ENCODE peak calls at places on chromosomes 5 and 9, in six cellular contexts. One of them, this sample, is unnamed.

GRCh38 chr5:15643731-15644130 is 143.8 kb downstream of the FBXL7 start:
- DNase-seq in caudate nucleus: no peak
- DNase-seq in GM20000: no peak
- DNase-seq in kidney glomerular epithelial cell: no peak
- DNase-seq in neuronal stem cell: no peak
- DNase-seq in left cardiac atrium: no peak
- DNase-seq in this sample: no peak

GRCh38 chr9:128523199-128523925 is 18.8 kb downstream of the GLE1 start:
- DNase-seq in caudate nucleus: peak
- DNase-seq in GM20000: no peak
- DNase-seq in kidney glomerular epithelial cell: peak
- DNase-seq in neuronal stem cell: no peak
- DNase-seq in left cardiac atrium: no peak
- DNase-seq in this sample: no peak

GRCh38 chr9:12798066-12798770 is 23.4 kb downstream of the LURAP1L start:
- DNase-seq in caudate nucleus: peak
- DNase-seq in GM20000: no peak
- DNase-seq in kidney glomerular epithelial cell: peak
- DNase-seq in neuronal stem cell: no peak
- DNase-seq in left cardiac atrium: no peak
- DNase-seq in this sample: no peak

GRCh38 chr9:135416771-135417290 is 62.8 kb upstream of the PPP1R26 start:
- DNase-seq in caudate nucleus: no peak
- DNase-seq in GM20000: no peak
- DNase-seq in kidney glomerular epithelial cell: no peak
- DNase-seq in neuronal stem cell: no peak
- DNase-seq in left cardiac atrium: no peak
- DNase-seq in this sample: no peak

GRCh38 chr9:137012694-137013570 is 15.1 kb downstream of the ABCA2 start:
- DNase-seq in caudate nucleus: no peak
- DNase-seq in GM20000: no peak
- DNase-seq in kidney glomerular epithelial cell: no peak
- DNase-seq in neuronal stem cell: no peak
- DNase-seq in left cardiac atrium: no peak
- DNase-seq in this sample: no peak

GRCh38 chr5:144318460-144318859 is 147.8 kb downstream of the KCTD16 start:
- DNase-seq in caudate nucleus: no peak
- DNase-seq in GM20000: no peak
- DNase-seq in kidney glomerular epithelial cell: no peak
- DNase-seq in neuronal stem cell: no peak
- DNase-seq in left cardiac atrium: no peak
- DNase-seq in this sample: no peak

GRCh38 chr9:134689320-134690181 is 47.9 kb downstream of the COL5A1 start:
- DNase-seq in caudate nucleus: peak
- DNase-seq in GM20000: peak
- DNase-seq in kidney glomerular epithelial cell: peak
- DNase-seq in neuronal stem cell: peak
- DNase-seq in left cardiac atrium: peak
- DNase-seq in this sample: no peak

GRCh38 chr9:12640021-12640587 is 53.1 kb upstream of the TYRP1 start:
- DNase-seq in caudate nucleus: no peak
- DNase-seq in GM20000: peak
- DNase-seq in kidney glomerular epithelial cell: peak
- DNase-seq in neuronal stem cell: peak
- DNase-seq in left cardiac atrium: no peak
- DNase-seq in this sample: no peak

GRCh38 chr5:131671994-131672655 is 37.1 kb upstream of the RAPGEF6 start:
- DNase-seq in caudate nucleus: no peak
- DNase-seq in GM20000: no peak
- DNase-seq in kidney glomerular epithelial cell: peak
- DNase-seq in neuronal stem cell: peak
- DNase-seq in left cardiac atrium: no peak
- DNase-seq in this sample: no peak

GRCh38 chr5:55558484-55558883 is 23.7 kb upstream of the PLPP1 start:
- DNase-seq in caudate nucleus: no peak
- DNase-seq in GM20000: no peak
- DNase-seq in kidney glomerular epithelial cell: no peak
- DNase-seq in neuronal stem cell: no peak
- DNase-seq in left cardiac atrium: no peak
- DNase-seq in this sample: no peak

GRCh38 chr9:36762958-36763357 is 190.3 kb downstream of the MELK start:
- DNase-seq in caudate nucleus: no peak
- DNase-seq in GM20000: no peak
- DNase-seq in kidney glomerular epithelial cell: no peak
- DNase-seq in neuronal stem cell: no peak
- DNase-seq in left cardiac atrium: no peak
- DNase-seq in this sample: no peak

GRCh38 chr5:110536120-110537115 is 190.1 kb downstream of the TMEM232 start:
- DNase-seq in caudate nucleus: no peak
- DNase-seq in GM20000: no peak
- DNase-seq in kidney glomerular epithelial cell: no peak
- DNase-seq in neuronal stem cell: no peak
- DNase-seq in left cardiac atrium: peak
- DNase-seq in this sample: no peak

GRCh38 chr9:117704024-117704575 is at the start of gene TLR4:
- DNase-seq in caudate nucleus: peak
- DNase-seq in GM20000: peak
- DNase-seq in kidney glomerular epithelial cell: peak
- DNase-seq in neuronal stem cell: peak
- DNase-seq in left cardiac atrium: peak
- DNase-seq in this sample: no peak

GRCh38 chr9:115891929-115892328 is 261.7 kb upstream of the PAPPA start:
- DNase-seq in caudate nucleus: no peak
- DNase-seq in GM20000: no peak
- DNase-seq in kidney glomerular epithelial cell: no peak
- DNase-seq in neuronal stem cell: no peak
- DNase-seq in left cardiac atrium: no peak
- DNase-seq in this sample: no peak

GRCh38 chr5:151002250-151002649 is 18.1 kb upstream of the GPX3 start:
- DNase-seq in caudate nucleus: no peak
- DNase-seq in GM20000: no peak
- DNase-seq in kidney glomerular epithelial cell: no peak
- DNase-seq in neuronal stem cell: no peak
- DNase-seq in left cardiac atrium: no peak
- DNase-seq in this sample: no peak

GRCh38 chr5:77568082-77568481 is 70.4 kb downstream of the OTP start:
- DNase-seq in caudate nucleus: no peak
- DNase-seq in GM20000: no peak
- DNase-seq in kidney glomerular epithelial cell: no peak
- DNase-seq in neuronal stem cell: no peak
- DNase-seq in left cardiac atrium: no peak
- DNase-seq in this sample: no peak

GRCh38 chr5:53582225-53582624 is 21.8 kb downstream of the NDUFS4 start:
- DNase-seq in caudate nucleus: no peak
- DNase-seq in GM20000: no peak
- DNase-seq in kidney glomerular epithelial cell: no peak
- DNase-seq in neuronal stem cell: no peak
- DNase-seq in left cardiac atrium: no peak
- DNase-seq in this sample: no peak

GRCh38 chr9:80885894-80886293 is 803.5 kb downstream of the TLE1 start:
- DNase-seq in caudate nucleus: no peak
- DNase-seq in GM20000: no peak
- DNase-seq in kidney glomerular epithelial cell: no peak
- DNase-seq in neuronal stem cell: no peak
- DNase-seq in left cardiac atrium: no peak
- DNase-seq in this sample: no peak

GRCh38 chr5:60223342-60223741 is 329.8 kb upstream of the PDE4D start:
- DNase-seq in caudate nucleus: no peak
- DNase-seq in GM20000: no peak
- DNase-seq in kidney glomerular epithelial cell: peak
- DNase-seq in neuronal stem cell: no peak
- DNase-seq in left cardiac atrium: no peak
- DNase-seq in this sample: no peak

GRCh38 chr9:105399117-105399516 is 48.7 kb upstream of the FSD1L start:
- DNase-seq in caudate nucleus: no peak
- DNase-seq in GM20000: no peak
- DNase-seq in kidney glomerular epithelial cell: no peak
- DNase-seq in neuronal stem cell: no peak
- DNase-seq in left cardiac atrium: no peak
- DNase-seq in this sample: no peak

GRCh38 chr5:176653986-176654385 is 6.7 kb downstream of the TSPAN17 start:
- DNase-seq in caudate nucleus: peak
- DNase-seq in GM20000: no peak
- DNase-seq in kidney glomerular epithelial cell: no peak
- DNase-seq in neuronal stem cell: no peak
- DNase-seq in left cardiac atrium: no peak
- DNase-seq in this sample: no peak

GRCh38 chr5:73434461-73434860 is 14.1 kb downstream of the FOXD1 start:
- DNase-seq in caudate nucleus: no peak
- DNase-seq in GM20000: no peak
- DNase-seq in kidney glomerular epithelial cell: peak
- DNase-seq in neuronal stem cell: no peak
- DNase-seq in left cardiac atrium: no peak
- DNase-seq in this sample: no peak

GRCh38 chr5:178711572-178711971 is 18.9 kb downstream of the ZNF354A start:
- DNase-seq in caudate nucleus: no peak
- DNase-seq in GM20000: no peak
- DNase-seq in kidney glomerular epithelial cell: no peak
- DNase-seq in neuronal stem cell: no peak
- DNase-seq in left cardiac atrium: no peak
- DNase-seq in this sample: no peak

GRCh38 chr5:75677607-75678006 is 39.6 kb downstream of the POC5 start:
- DNase-seq in caudate nucleus: no peak
- DNase-seq in GM20000: no peak
- DNase-seq in kidney glomerular epithelial cell: no peak
- DNase-seq in neuronal stem cell: no peak
- DNase-seq in left cardiac atrium: no peak
- DNase-seq in this sample: no peak

GRCh38 chr5:176134529-176135223 is 103.5 kb upstream of the SIMC1 start:
- DNase-seq in caudate nucleus: no peak
- DNase-seq in GM20000: no peak
- DNase-seq in kidney glomerular epithelial cell: no peak
- DNase-seq in neuronal stem cell: no peak
- DNase-seq in left cardiac atrium: no peak
- DNase-seq in this sample: no peak

GRCh38 chr5:143116817-143117216 is 286.7 kb downstream of the NR3C1 start:
- DNase-seq in caudate nucleus: peak
- DNase-seq in GM20000: no peak
- DNase-seq in kidney glomerular epithelial cell: no peak
- DNase-seq in neuronal stem cell: no peak
- DNase-seq in left cardiac atrium: no peak
- DNase-seq in this sample: no peak

This sample was measured in NCI-H1436 treated with DMSO at 0.1 percent for 48 hours.